ENCODE peak calls at places on chromosomes 11 and 22, in four cellular contexts. One of them, this sample, is unnamed.
A peak's percentile ranks its signal among the peaks of the same experiment; 100 is the strongest.

GRCh38 chr11:110797453-110797852 is 85.2 kb upstream of the ARHGAP20 start:
- DNase-seq in cardiac muscle cell: no peak
- DNase-seq in mesendoderm: no peak
- DNase-seq in adrenal gland: no peak
- DNase-seq in this sample: no peak

GRCh38 chr11:32905028-32905667 is 12.5 kb downstream of the QSER1 start:
- DNase-seq in mesendoderm: no peak
- DNase-seq in adrenal gland: no peak
- DNase-seq in cardiac muscle cell: peak; percentile 7
- DNase-seq in this sample: no peak

GRCh38 chr11:3058753-3059664 is 1.8 kb upstream of the CARS1 start:
- DNase-seq in adrenal gland: no peak
- DNase-seq in mesendoderm: peak; percentile 76
- DNase-seq in cardiac muscle cell: peak; percentile 71
- DNase-seq in this sample: no peak

GRCh38 chr11:62418136-62418535 is 697 bp upstream of the SCGB1A1 start:
- DNase-seq in adrenal gland: no peak
- DNase-seq in mesendoderm: no peak
- DNase-seq in cardiac muscle cell: no peak
- DNase-seq in this sample: no peak

GRCh38 chr22:38850941-38851849 is 7.4 kb upstream of the NPTXR start:
- DNase-seq in mesendoderm: no peak
- DNase-seq in cardiac muscle cell: peak; percentile 56
- DNase-seq in adrenal gland: peak; percentile 54
- DNase-seq in this sample: no peak

GRCh38 chr11:77071077-77071476 is 4.3 kb downstream of the CAPN5 start:
- DNase-seq in cardiac muscle cell: no peak
- DNase-seq in adrenal gland: no peak
- DNase-seq in mesendoderm: no peak
- DNase-seq in this sample: no peak

GRCh38 chr11:95684170-95684569 is 105.4 kb downstream of the FAM76B start:
- DNase-seq in adrenal gland: no peak
- DNase-seq in mesendoderm: no peak
- DNase-seq in cardiac muscle cell: no peak
- DNase-seq in this sample: no peak

GRCh38 chr22:25172153-25172552 is 27.5 kb upstream of the CRYBB3 start:
- DNase-seq in adrenal gland: no peak
- DNase-seq in cardiac muscle cell: peak; percentile 12
- DNase-seq in mesendoderm: peak; percentile 24
- DNase-seq in this sample: no peak

GRCh38 chr11:76654310-76654851 is 16.2 kb downstream of the LRRC32 start:
- DNase-seq in adrenal gland: no peak
- DNase-seq in mesendoderm: peak; percentile 48
- DNase-seq in cardiac muscle cell: peak; percentile 96
- DNase-seq in this sample: no peak

GRCh38 chr11:8610532-8611116 is 16.6 kb upstream of the STK33 start:
- DNase-seq in adrenal gland: peak; percentile 27
- DNase-seq in cardiac muscle cell: no peak
- DNase-seq in mesendoderm: peak; percentile 65
- DNase-seq in this sample: no peak

GRCh38 chr11:45390407-45390806 is 104.3 kb upstream of the SYT13 start:
- DNase-seq in mesendoderm: no peak
- DNase-seq in cardiac muscle cell: no peak
- DNase-seq in adrenal gland: no peak
- DNase-seq in this sample: no peak

GRCh38 chr22:26573026-26573662 is 16.8 kb downstream of the TPST2 start:
- DNase-seq in adrenal gland: peak; percentile 48
- DNase-seq in mesendoderm: no peak
- DNase-seq in cardiac muscle cell: peak; percentile 71
- DNase-seq in this sample: no peak

GRCh38 chr22:23387827-23388491 is 192.1 kb downstream of the IGLL1 start:
- DNase-seq in adrenal gland: no peak
- DNase-seq in cardiac muscle cell: no peak
- DNase-seq in mesendoderm: no peak
- DNase-seq in this sample: no peak

GRCh38 chr11:69309800-69310280 is 15.9 kb downstream of the MYEOV start:
- DNase-seq in cardiac muscle cell: peak; percentile 35
- DNase-seq in adrenal gland: no peak
- DNase-seq in mesendoderm: no peak
- DNase-seq in this sample: no peak

GRCh38 chr11:120057028-120057330 is 80.9 kb downstream of the TRIM29 start:
- DNase-seq in cardiac muscle cell: no peak
- DNase-seq in mesendoderm: peak; percentile 52
- DNase-seq in adrenal gland: no peak
- DNase-seq in this sample: no peak

GRCh38 chr11:67700548-67701262 is 26.3 kb upstream of the ALDH3B2 start:
- DNase-seq in cardiac muscle cell: no peak
- DNase-seq in mesendoderm: no peak
- DNase-seq in adrenal gland: no peak
- DNase-seq in this sample: no peak

GRCh38 chr22:20551805-20552449 is 44.5 kb downstream of the MED15 start:
- DNase-seq in adrenal gland: no peak
- DNase-seq in mesendoderm: no peak
- DNase-seq in cardiac muscle cell: peak; percentile 19
- DNase-seq in this sample: no peak

GRCh38 chr11:8867856-8868705 is 42.9 kb upstream of the AKIP1 start:
- DNase-seq in adrenal gland: no peak
- DNase-seq in cardiac muscle cell: peak; percentile 71
- DNase-seq in mesendoderm: no peak
- DNase-seq in this sample: no peak

GRCh38 chr11:118263694-118264567 is at the start of gene MPZL2:
- DNase-seq in mesendoderm: peak; percentile 57
- DNase-seq in adrenal gland: peak; percentile 16
- DNase-seq in cardiac muscle cell: no peak
- DNase-seq in this sample: peak; percentile 91

GRCh38 chr22:31970490-31971444 is 26.4 kb downstream of the YWHAH start:
- DNase-seq in mesendoderm: peak; percentile 88
- DNase-seq in cardiac muscle cell: peak; percentile 85
- DNase-seq in adrenal gland: peak; percentile 82
- DNase-seq in this sample: no peak
- H3K27ac ChIP-seq in mesendoderm: no peak overlapping the region
- H3K27ac ChIP-seq in cardiac muscle cell: no peak overlapping the region
- H3K27ac ChIP-seq in adrenal gland: no peak overlapping the region
- H3K27ac ChIP-seq in this sample: peak overlapping the region; percentile 26

DNA sequence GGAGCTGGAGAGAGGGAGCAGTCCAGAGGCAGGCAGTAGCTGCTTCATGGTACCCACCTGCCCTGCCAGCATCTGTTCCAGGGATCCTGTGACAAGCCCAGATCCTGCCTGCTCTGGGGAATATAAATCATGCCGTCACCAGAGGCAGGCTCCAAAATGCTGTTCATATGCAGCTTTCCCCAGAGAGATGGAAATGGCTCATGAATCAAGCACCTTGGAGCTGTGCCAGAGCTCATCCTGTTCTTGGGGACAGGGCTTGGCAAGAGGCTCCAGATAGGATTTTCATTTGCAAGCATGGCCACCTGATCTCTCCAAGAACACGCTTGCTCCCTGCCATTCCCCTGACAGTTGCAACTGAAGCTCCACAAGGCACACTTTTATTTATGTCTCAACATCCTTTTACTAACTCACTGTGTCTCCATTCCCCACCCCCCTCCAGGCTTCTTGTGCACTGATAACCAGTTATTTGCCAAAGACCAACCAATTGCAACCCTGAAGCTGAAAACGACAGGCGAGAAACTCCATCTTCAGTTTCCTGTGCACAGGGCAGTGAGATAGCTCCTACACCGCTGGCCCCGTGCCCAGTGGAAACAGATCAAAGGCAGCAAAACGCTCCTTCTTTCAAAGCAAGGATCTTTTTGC is 115.8 kb upstream of the PITPNB start:
- DNase-seq in adrenal gland: peak; percentile 86
- DNase-seq in cardiac muscle cell: peak; percentile 84
- DNase-seq in mesendoderm: no peak
- DNase-seq in this sample: peak; percentile 95
- H3K27ac ChIP-seq in adrenal gland: no peak overlapping the region
- H3K27ac ChIP-seq in cardiac muscle cell: peak overlapping the region; percentile 68
- H3K27ac ChIP-seq in mesendoderm: no peak overlapping the region
- H3K27ac ChIP-seq in this sample: peak overlapping the region; percentile 27

GRCh38 chr22:33920927-33921575 is 775 bp upstream of the LARGE1 start:
- DNase-seq in mesendoderm: peak; percentile 98
- DNase-seq in cardiac muscle cell: peak; percentile 98
- DNase-seq in adrenal gland: peak; percentile 99
- DNase-seq in this sample: no peak

GRCh38 chr22:33922268-33922667 is 2.0 kb upstream of the LARGE1 start:
- DNase-seq in cardiac muscle cell: peak; percentile 40
- DNase-seq in adrenal gland: peak; percentile 49
- DNase-seq in mesendoderm: peak; percentile 75
- DNase-seq in this sample: no peak

GRCh38 chr22:33923660-33924246 is 3.5 kb upstream of the LARGE1 start:
- DNase-seq in adrenal gland: peak; percentile 75
- DNase-seq in mesendoderm: peak; percentile 91
- DNase-seq in cardiac muscle cell: peak; percentile 82
- DNase-seq in this sample: no peak

GRCh38 chr22:33921576-33922181 is 1.4 kb upstream of the LARGE1 start:
- DNase-seq in mesendoderm: peak; percentile 82
- DNase-seq in cardiac muscle cell: peak; percentile 60
- DNase-seq in adrenal gland: peak; percentile 63
- DNase-seq in this sample: no peak

GRCh38 chr22:33923033-33923432 is 2.8 kb upstream of the LARGE1 start:
- DNase-seq in adrenal gland: no peak
- DNase-seq in mesendoderm: no peak
- DNase-seq in cardiac muscle cell: peak; percentile 31
- DNase-seq in this sample: no peak
- H3K27ac ChIP-seq in adrenal gland: peak overlapping the region; percentile 45
- H3K27ac ChIP-seq in mesendoderm: no peak overlapping the region
- H3K27ac ChIP-seq in cardiac muscle cell: no peak overlapping the region
- H3K27ac ChIP-seq in this sample: peak overlapping the region; percentile 93

GRCh38 chr22:37794376-37794775 is 13.4 kb upstream of the GCAT start:
- DNase-seq in mesendoderm: no peak
- DNase-seq in adrenal gland: no peak
- DNase-seq in cardiac muscle cell: no peak
- DNase-seq in this sample: no peak
- H3K27ac ChIP-seq in mesendoderm: no peak overlapping the region
- H3K27ac ChIP-seq in adrenal gland: no peak overlapping the region
- H3K27ac ChIP-seq in cardiac muscle cell: no peak overlapping the region
- H3K27ac ChIP-seq in this sample: no peak overlapping the region

This sample was measured in vagina.